ENCODE peak calls at places on chromosome X, in seven cellular contexts. One of them, this sample, is unnamed.
A peak's percentile ranks its signal among the peaks of the same experiment; 100 is the strongest.

GRCh38 chrX:39439910-39440733 is 638.9 kb downstream of the MID1IP1 start:
- DNase-seq in GM12878: peak; percentile 36
- DNase-seq in endothelial cell of umbilical vein: no peak
- DNase-seq in suprapubic skin: no peak
- DNase-seq in SK-N-SH: no peak
- DNase-seq in K562: no peak
- DNase-seq in stomach: no peak
- DNase-seq in this sample: peak; percentile 38

GRCh38 chrX:45063319-45064095 is 137.2 kb downstream of the DIPK2B start:
- DNase-seq in K562: no peak
- DNase-seq in stomach: no peak
- DNase-seq in suprapubic skin: no peak
- DNase-seq in SK-N-SH: no peak
- DNase-seq in endothelial cell of umbilical vein: no peak
- DNase-seq in GM12878: no peak
- DNase-seq in this sample: no peak

GRCh38 chrX:12961191-12961718 is 13.7 kb upstream of the TMSB4X start:
- DNase-seq in K562: no peak
- DNase-seq in SK-N-SH: no peak
- DNase-seq in stomach: no peak
- DNase-seq in suprapubic skin: no peak
- DNase-seq in GM12878: no peak
- DNase-seq in endothelial cell of umbilical vein: no peak
- DNase-seq in this sample: no peak

GRCh38 chrX:111823068-111823467 is 52.9 kb upstream of the TRPC5OS start:
- DNase-seq in endothelial cell of umbilical vein: no peak
- DNase-seq in SK-N-SH: peak; percentile 40
- DNase-seq in suprapubic skin: no peak
- DNase-seq in GM12878: no peak
- DNase-seq in stomach: no peak
- DNase-seq in K562: peak; percentile 36
- DNase-seq in this sample: no peak

GRCh38 chrX:14533867-14534266 is 4.5 kb downstream of the GLRA2 start:
- DNase-seq in endothelial cell of umbilical vein: no peak
- DNase-seq in GM12878: no peak
- DNase-seq in stomach: no peak
- DNase-seq in suprapubic skin: no peak
- DNase-seq in K562: no peak
- DNase-seq in SK-N-SH: no peak
- DNase-seq in this sample: no peak

GRCh38 chrX:27583976-27584375 is 6.2 kb upstream of the DCAF8L2 start:
- DNase-seq in endothelial cell of umbilical vein: no peak
- DNase-seq in SK-N-SH: no peak
- DNase-seq in suprapubic skin: no peak
- DNase-seq in stomach: no peak
- DNase-seq in K562: no peak
- DNase-seq in GM12878: no peak
- DNase-seq in this sample: no peak

GRCh38 chrX:101550362-101550761 is at the start of gene ARMCX1:
- DNase-seq in endothelial cell of umbilical vein: peak; percentile 87
- DNase-seq in SK-N-SH: peak; percentile 74
- DNase-seq in stomach: peak; percentile 49
- DNase-seq in K562: no peak
- DNase-seq in GM12878: no peak
- DNase-seq in suprapubic skin: peak; percentile 81
- DNase-seq in this sample: peak; percentile 90

GRCh38 chrX:120426599-120426998 is 42.5 kb downstream of the LAMP2 start:
- DNase-seq in endothelial cell of umbilical vein: no peak
- DNase-seq in suprapubic skin: no peak
- DNase-seq in SK-N-SH: no peak
- DNase-seq in K562: no peak
- DNase-seq in stomach: no peak
- DNase-seq in GM12878: no peak
- DNase-seq in this sample: no peak

GRCh38 chrX:78375894-78376293 is 48.5 kb upstream of the CYSLTR1 start:
- DNase-seq in SK-N-SH: no peak
- DNase-seq in endothelial cell of umbilical vein: no peak
- DNase-seq in suprapubic skin: no peak
- DNase-seq in stomach: no peak
- DNase-seq in K562: no peak
- DNase-seq in GM12878: no peak
- DNase-seq in this sample: no peak

GRCh38 chrX:16319929-16320328 is 152.6 kb downstream of the MAGEB17 start:
- DNase-seq in K562: no peak
- DNase-seq in GM12878: no peak
- DNase-seq in suprapubic skin: no peak
- DNase-seq in SK-N-SH: no peak
- DNase-seq in stomach: no peak
- DNase-seq in endothelial cell of umbilical vein: no peak
- DNase-seq in this sample: no peak

GRCh38 chrX:129726307-129727111 is 12.3 kb upstream of the XPNPEP2 start:
- DNase-seq in stomach: peak; percentile 65
- DNase-seq in suprapubic skin: no peak
- DNase-seq in GM12878: no peak
- DNase-seq in K562: peak; percentile 50
- DNase-seq in SK-N-SH: peak; percentile 51
- DNase-seq in endothelial cell of umbilical vein: peak; percentile 76
- DNase-seq in this sample: peak; percentile 74

GRCh38 chrX:69027181-69028005 is 137.9 kb downstream of the PJA1 start:
- DNase-seq in K562: no peak
- DNase-seq in SK-N-SH: no peak
- DNase-seq in GM12878: no peak
- DNase-seq in stomach: peak; percentile 47
- DNase-seq in endothelial cell of umbilical vein: peak; percentile 55
- DNase-seq in suprapubic skin: no peak
- DNase-seq in this sample: no peak

GRCh38 chrX:15301924-15302323 is 13.5 kb downstream of the ASB11 start:
- DNase-seq in SK-N-SH: no peak
- DNase-seq in endothelial cell of umbilical vein: no peak
- DNase-seq in K562: no peak
- DNase-seq in stomach: no peak
- DNase-seq in suprapubic skin: peak; percentile 81
- DNase-seq in GM12878: no peak
- DNase-seq in this sample: peak; percentile 81

GRCh38 chrX:134171661-134172587 is 65.1 kb upstream of the CCDC160 start:
- DNase-seq in K562: no peak
- DNase-seq in stomach: peak; percentile 34
- DNase-seq in SK-N-SH: peak; percentile 64
- DNase-seq in suprapubic skin: no peak
- DNase-seq in GM12878: no peak
- DNase-seq in endothelial cell of umbilical vein: peak; percentile 4
- DNase-seq in this sample: no peak

DNA sequence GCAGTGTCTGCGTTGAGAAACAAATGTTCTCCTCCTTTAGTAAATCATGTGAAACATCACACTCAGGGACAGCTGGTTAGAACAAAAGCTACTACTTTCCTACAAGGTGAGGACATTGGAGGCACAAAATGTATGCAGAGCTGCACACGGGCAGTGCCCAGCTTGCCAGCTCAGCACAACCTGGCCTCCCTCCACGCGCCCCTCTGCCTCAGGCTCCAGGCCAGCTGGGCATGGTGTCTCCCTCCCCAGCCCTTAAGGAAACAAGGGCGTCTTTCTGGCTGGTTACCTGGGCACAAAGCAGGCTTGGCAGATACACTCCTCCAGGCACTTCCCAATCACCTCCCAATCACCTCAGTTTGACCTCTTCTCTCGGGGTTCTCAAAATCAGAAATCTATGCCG is 79.3 kb upstream of the ATP6AP2 start:
- DNase-seq in K562: no peak
- DNase-seq in GM12878: no peak
- DNase-seq in suprapubic skin: no peak
- DNase-seq in endothelial cell of umbilical vein: no peak
- DNase-seq in stomach: no peak
- DNase-seq in SK-N-SH: no peak
- DNase-seq in this sample: no peak
- H3K4me3 ChIP-seq in K562: no peak overlapping the region
- H3K4me3 ChIP-seq in GM12878: no peak overlapping the region
- H3K4me3 ChIP-seq in suprapubic skin: no peak overlapping the region
- H3K4me3 ChIP-seq in endothelial cell of umbilical vein: no peak overlapping the region
- H3K4me3 ChIP-seq in stomach: no peak overlapping the region
- H3K4me3 ChIP-seq in SK-N-SH: no peak overlapping the region
- H3K4me3 ChIP-seq in this sample: no peak overlapping the region

GRCh38 chrX:124226129-124226528 is 106.3 kb upstream of the TEX13D start:
- DNase-seq in K562: no peak
- DNase-seq in SK-N-SH: no peak
- DNase-seq in endothelial cell of umbilical vein: no peak
- DNase-seq in stomach: no peak
- DNase-seq in suprapubic skin: no peak
- DNase-seq in GM12878: no peak
- DNase-seq in this sample: no peak

GRCh38 chrX:124231454-124231853 is 101.0 kb upstream of the TEX13D start:
- DNase-seq in endothelial cell of umbilical vein: no peak
- DNase-seq in stomach: no peak
- DNase-seq in SK-N-SH: no peak
- DNase-seq in K562: no peak
- DNase-seq in suprapubic skin: no peak
- DNase-seq in GM12878: no peak
- DNase-seq in this sample: no peak

GRCh38 chrX:124230573-124231300 is 101.7 kb upstream of the TEX13D start:
- DNase-seq in K562: no peak
- DNase-seq in endothelial cell of umbilical vein: no peak
- DNase-seq in suprapubic skin: no peak
- DNase-seq in GM12878: no peak
- DNase-seq in stomach: no peak
- DNase-seq in SK-N-SH: no peak
- DNase-seq in this sample: no peak

GRCh38 chrX:124229374-124229773 is 103.1 kb upstream of the TEX13D start:
- DNase-seq in K562: no peak
- DNase-seq in suprapubic skin: no peak
- DNase-seq in endothelial cell of umbilical vein: no peak
- DNase-seq in GM12878: no peak
- DNase-seq in stomach: no peak
- DNase-seq in SK-N-SH: no peak
- DNase-seq in this sample: no peak

DNA sequence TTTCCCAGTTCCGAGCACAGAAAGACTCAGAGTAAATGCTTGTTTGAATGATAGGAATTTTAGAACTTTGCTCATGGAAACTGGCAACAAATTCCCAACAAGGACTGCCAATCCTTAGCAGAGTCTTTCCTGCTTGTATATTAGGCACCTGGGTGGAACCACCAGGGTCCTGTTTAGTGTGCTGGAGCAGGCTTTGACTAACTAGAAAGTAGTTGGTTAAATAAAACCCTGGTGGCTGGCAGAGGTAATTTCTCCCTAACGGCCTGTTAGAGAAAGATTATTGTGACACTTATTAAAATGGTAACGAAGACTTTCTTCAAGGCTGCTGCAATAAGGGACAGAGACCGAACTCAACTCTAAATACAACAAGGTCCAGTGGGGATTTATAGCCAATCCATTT is 103.6 kb upstream of the TEX13D start:
- DNase-seq in endothelial cell of umbilical vein: no peak
- DNase-seq in suprapubic skin: no peak
- DNase-seq in stomach: no peak
- DNase-seq in SK-N-SH: no peak
- DNase-seq in GM12878: no peak
- DNase-seq in K562: no peak
- DNase-seq in this sample: no peak
- H3K4me1 ChIP-seq in endothelial cell of umbilical vein: no peaks in the 10 kb centered on the region
- H3K4me1 ChIP-seq in suprapubic skin: no peaks in the 10 kb centered on the region
- H3K4me1 ChIP-seq in stomach: no peaks in the 10 kb centered on the region
- H3K4me1 ChIP-seq in SK-N-SH: no peaks in the 10 kb centered on the region
- H3K4me1 ChIP-seq in GM12878: peaks cover 4% of the 10 kb centered on the region
- H3K4me1 ChIP-seq in K562: no peaks in the 10 kb centered on the region
- H3K4me1 ChIP-seq in this sample: no peaks in the 10 kb centered on the region

DNA sequence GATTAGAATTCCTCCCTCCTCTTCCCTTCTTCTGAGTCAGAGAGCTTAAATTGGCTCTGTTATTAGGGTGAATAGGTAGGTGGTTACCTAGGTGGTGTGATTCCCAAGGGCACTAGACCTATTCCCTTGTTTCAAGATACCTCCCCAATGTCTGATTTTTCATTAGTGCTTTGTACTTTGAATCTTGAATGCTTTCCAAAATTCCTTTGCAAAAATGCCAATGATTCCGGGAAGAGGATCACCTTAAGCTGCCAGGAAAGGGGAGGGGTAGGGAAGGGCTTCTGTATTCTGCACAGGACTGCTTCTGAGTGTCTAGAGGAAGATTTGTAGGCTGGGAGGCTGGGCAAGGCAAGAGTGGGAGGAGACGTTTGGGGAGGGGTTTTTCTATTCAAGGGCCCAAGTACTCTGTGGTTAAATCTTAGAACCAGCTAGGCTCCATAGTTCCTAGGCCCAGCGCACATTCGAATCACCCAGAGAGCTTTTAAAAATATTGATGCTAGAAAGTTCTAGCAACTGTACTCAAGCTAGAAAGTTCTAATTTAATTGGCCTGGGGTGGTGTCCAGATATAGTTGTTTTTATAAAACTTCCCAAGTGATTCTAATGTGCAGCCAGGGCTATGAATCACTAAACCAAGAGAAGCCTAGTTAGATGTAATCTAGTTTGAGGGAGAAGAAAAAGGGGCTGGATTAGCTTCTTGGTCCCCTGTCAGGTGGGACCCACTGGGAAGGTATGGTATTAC is 24.2 kb upstream of the MSN start:
- DNase-seq in K562: no peak
- DNase-seq in SK-N-SH: no peak
- DNase-seq in stomach: no peak
- DNase-seq in GM12878: no peak
- DNase-seq in suprapubic skin: no peak
- DNase-seq in endothelial cell of umbilical vein: peak; percentile 15
- DNase-seq in this sample: no peak
- TF ChIP-seq POLR2AphosphoS5 in K562: no peak
- TF ChIP-seq POLR2AphosphoS5 in SK-N-SH: no peak
- TF ChIP-seq POLR2AphosphoS5 in stomach: no peak
- TF ChIP-seq POLR2AphosphoS5 in GM12878: no peak
- TF ChIP-seq POLR2AphosphoS5 in suprapubic skin: no peak
- TF ChIP-seq POLR2AphosphoS5 in endothelial cell of umbilical vein: no peak
- TF ChIP-seq POLR2AphosphoS5 in this sample: no peak

GRCh38 chrX:1212532-1212931 is at the start of gene CRLF2:
- DNase-seq in K562: no peak
- DNase-seq in GM12878: peak; percentile 77
- DNase-seq in endothelial cell of umbilical vein: no peak
- DNase-seq in SK-N-SH: no peak
- DNase-seq in stomach: no peak
- DNase-seq in suprapubic skin: peak; percentile 15
- DNase-seq in this sample: peak; percentile 34

GRCh38 chrX:1215123-1215823 is 2.8 kb upstream of the CRLF2 start:
- DNase-seq in suprapubic skin: no peak
- DNase-seq in SK-N-SH: no peak
- DNase-seq in K562: no peak
- DNase-seq in stomach: no peak
- DNase-seq in endothelial cell of umbilical vein: no peak
- DNase-seq in GM12878: no peak
- DNase-seq in this sample: peak; percentile 32

GRCh38 chrX:1210844-1211243 is 1.6 kb downstream of the CRLF2 start:
- DNase-seq in suprapubic skin: no peak
- DNase-seq in endothelial cell of umbilical vein: no peak
- DNase-seq in stomach: no peak
- DNase-seq in GM12878: no peak
- DNase-seq in SK-N-SH: no peak
- DNase-seq in K562: no peak
- DNase-seq in this sample: no peak

DNA sequence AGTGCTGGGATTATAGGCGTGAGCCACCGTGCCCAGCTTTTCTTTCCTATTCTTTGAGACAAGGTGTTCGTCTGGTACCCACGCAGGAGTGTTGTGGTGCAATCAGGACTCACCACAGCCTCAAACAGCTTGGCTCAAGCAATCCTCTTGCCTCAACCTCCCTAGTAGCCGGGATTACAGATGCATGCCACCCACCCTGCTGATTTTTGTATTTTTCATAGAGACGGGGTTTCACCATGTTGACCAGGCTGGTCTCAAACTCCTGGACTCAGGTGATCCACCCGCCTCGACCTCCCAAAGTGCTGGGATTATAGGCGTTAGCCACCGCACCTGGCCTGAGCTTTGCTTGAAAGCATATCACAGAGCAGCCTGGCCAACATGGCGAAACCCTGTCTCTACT is 1.5 kb upstream of the CRLF2 start:
- DNase-seq in GM12878: no peak
- DNase-seq in K562: no peak
- DNase-seq in suprapubic skin: no peak
- DNase-seq in SK-N-SH: no peak
- DNase-seq in stomach: no peak
- DNase-seq in endothelial cell of umbilical vein: no peak
- DNase-seq in this sample: peak; percentile 22
- H3K4me3 ChIP-seq in GM12878: no peak overlapping the region
- H3K4me3 ChIP-seq in K562: no peak overlapping the region
- H3K4me3 ChIP-seq in suprapubic skin: no peak overlapping the region
- H3K4me3 ChIP-seq in SK-N-SH: no peak overlapping the region
- H3K4me3 ChIP-seq in stomach: no peak overlapping the region
- H3K4me3 ChIP-seq in endothelial cell of umbilical vein: no peak overlapping the region
- H3K4me3 ChIP-seq in this sample: no peak overlapping the region

This sample was measured in sigmoid colon.